ENCODE peak calls at places on chromosomes 6 and 20, in eight cellular contexts. Y is memory B cell, L is lung microvascular endothelial cell, R is NCI-H510A treated with DMSO at 0.1 percent for 48 hours, X is brain microvascular endothelial cell, F is EL, O is right cardiac atrium, T is RWPE1. M is an unnamed sample.
A peak's percentile ranks its signal among the peaks of the same experiment; 100 is the strongest.

GRCh38 chr20:53580376-53581111 is 13.1 kb downstream of the ZNF217 start:
- DNase-seq in O (peak; percentile 33), F (no peak), T (no peak), L (no peak), Y (no peak), R (no peak), X (no peak), M (no peak)

GRCh38 chr20:32982617-32983458 is 21.4 kb downstream of the SUN5 start:
- DNase-seq in T (no peak), X (no peak), Y (no peak), L (no peak), F (no peak), R (peak; percentile 14), O (peak; percentile 71), M (peak; percentile 35)

GRCh38 chr6:56838016-56838555 is 116.8 kb upstream of the BEND6 start:
- DNase-seq in L (no peak), F (no peak), O (no peak), X (no peak), R (no peak), Y (no peak), T (no peak), M (no peak)

GRCh38 chr6:111771629-111772028 is 101.6 kb downstream of the FYN start:
- DNase-seq in T (no peak), O (no peak), X (no peak), L (no peak), F (no peak), Y (no peak), R (no peak), M (no peak)

GRCh38 chr6:163416640-163417253 is 2.2 kb downstream of the QKI start:
- DNase-seq in F (peak; percentile 88), Y (peak; percentile 24), X (peak; percentile 70), R (peak; percentile 30), T (peak; percentile 44), O (no peak), L (peak; percentile 84), M (no peak)

GRCh38 chr20:61424011-61424627 is 172.1 kb downstream of the CDH4 start:
- DNase-seq in O (no peak), F (no peak), X (no peak), L (no peak), R (no peak), T (no peak), Y (no peak), M (no peak)

GRCh38 chr6:37783025-37783825 is 36.3 kb upstream of the ZFAND3 start:
- DNase-seq in O (peak; percentile 71), Y (no peak), X (no peak), F (peak; percentile 70), T (no peak), L (peak; percentile 8), R (peak; percentile 79), M (no peak)

GRCh38 chr6:145028144-145028818 is 707.0 kb downstream of the EPM2A start:
- DNase-seq in O (no peak), R (no peak), L (peak; percentile 67), X (peak; percentile 48), T (peak; percentile 40), F (peak; percentile 52), Y (no peak), M (no peak)

GRCh38 chr6:160170018-160170680 is 48.5 kb downstream of the SLC22A1 start:
- DNase-seq in X (no peak), T (no peak), L (no peak), R (no peak), O (no peak), Y (no peak), F (no peak), M (no peak)

GRCh38 chr6:37990762-37991525 is 171.4 kb downstream of the ZFAND3 start:
- DNase-seq in O (no peak), L (peak; percentile 37), T (peak; percentile 56), F (peak; percentile 91), Y (no peak), R (no peak), X (peak; percentile 87), M (no peak)

GRCh38 chr6:33702345-33702977 is 9.0 kb downstream of the UQCC2 start:
- DNase-seq in X (peak; percentile 59), L (peak; percentile 74), T (no peak), R (peak; percentile 65), F (peak; percentile 69), Y (no peak), O (peak; percentile 76), M (no peak)

GRCh38 chr6:119076173-119076965 is 2.1 kb downstream of the FAM184A start:
- DNase-seq in R (peak; percentile 32), X (no peak), Y (no peak), T (no peak), F (no peak), L (no peak), O (no peak), M (no peak)

GRCh38 chr20:50604451-50604850 is 86.9 kb downstream of the RIPOR3 start:
- DNase-seq in O (peak; percentile 30), L (no peak), T (no peak), R (no peak), F (no peak), Y (no peak), X (no peak), M (no peak)

GRCh38 chr20:46749164-46749563 is 39.7 kb downstream of the SLC2A10 start:
- DNase-seq in Y (no peak), X (no peak), F (no peak), R (no peak), T (no peak), L (no peak), O (no peak), M (no peak)

GRCh38 chr6:135088818-135089809 is 34.5 kb upstream of the HBS1L start:
- DNase-seq in T (peak; percentile 26), O (no peak), X (peak; percentile 54), L (peak; percentile 7), Y (no peak), R (no peak), F (peak; percentile 77), M (no peak)

M was measured in heart right ventricle.